ENCODE peak calls at places on chromosomes 13 and 19, in five cellular contexts. One of them, this sample, is unnamed.

GRCh38 chr19:29193116-29193515 is 19.8 kb downstream of the UQCRFS1 start:
- DNase-seq in astrocyte of the hippocampus: no peak
- DNase-seq in stomach: no peak
- DNase-seq in activated CD4-positive, CD25-positive, alpha-beta regulatory T cell treated with anti-CD3 and anti-CD28 coated beads, Interleukin-2, amount 50 U/mL, for 16 hours: no peak
- DNase-seq in dorsolateral prefrontal cortex: no peak
- DNase-seq in this sample: no peak

GRCh38 chr13:48500652-48501197 is 32.2 kb downstream of the RCBTB2 start:
- DNase-seq in astrocyte of the hippocampus: peak; percentile 59
- DNase-seq in stomach: no peak
- DNase-seq in dorsolateral prefrontal cortex: no peak
- DNase-seq in activated CD4-positive, CD25-positive, alpha-beta regulatory T cell treated with anti-CD3 and anti-CD28 coated beads, Interleukin-2, amount 50 U/mL, for 16 hours: no peak
- DNase-seq in this sample: no peak

GRCh38 chr19:39157275-39157996 is 31.9 kb downstream of the PAK4 start:
- DNase-seq in dorsolateral prefrontal cortex: no peak
- DNase-seq in astrocyte of the hippocampus: no peak
- DNase-seq in activated CD4-positive, CD25-positive, alpha-beta regulatory T cell treated with anti-CD3 and anti-CD28 coated beads, Interleukin-2, amount 50 U/mL, for 16 hours: no peak
- DNase-seq in stomach: no peak
- DNase-seq in this sample: no peak

GRCh38 chr13:92842145-92842544 is 384.5 kb upstream of the GPC6 start:
- DNase-seq in astrocyte of the hippocampus: peak; percentile 91
- DNase-seq in activated CD4-positive, CD25-positive, alpha-beta regulatory T cell treated with anti-CD3 and anti-CD28 coated beads, Interleukin-2, amount 50 U/mL, for 16 hours: no peak
- DNase-seq in stomach: no peak
- DNase-seq in dorsolateral prefrontal cortex: no peak
- DNase-seq in this sample: no peak

GRCh38 chr19:21765151-21765550 is 2.2 kb downstream of the ZNF100 start:
- DNase-seq in activated CD4-positive, CD25-positive, alpha-beta regulatory T cell treated with anti-CD3 and anti-CD28 coated beads, Interleukin-2, amount 50 U/mL, for 16 hours: no peak
- DNase-seq in astrocyte of the hippocampus: no peak
- DNase-seq in dorsolateral prefrontal cortex: no peak
- DNase-seq in stomach: no peak
- DNase-seq in this sample: no peak

GRCh38 chr19:56670961-56671612 is 470 bp downstream of the ZNF835 start:
- DNase-seq in dorsolateral prefrontal cortex: no peak
- DNase-seq in astrocyte of the hippocampus: no peak
- DNase-seq in activated CD4-positive, CD25-positive, alpha-beta regulatory T cell treated with anti-CD3 and anti-CD28 coated beads, Interleukin-2, amount 50 U/mL, for 16 hours: no peak
- DNase-seq in stomach: no peak
- DNase-seq in this sample: no peak

GRCh38 chr19:49932731-49933131 is 3.4 kb upstream of the NUP62 start:
- DNase-seq in activated CD4-positive, CD25-positive, alpha-beta regulatory T cell treated with anti-CD3 and anti-CD28 coated beads, Interleukin-2, amount 50 U/mL, for 16 hours: no peak
- DNase-seq in astrocyte of the hippocampus: no peak
- DNase-seq in dorsolateral prefrontal cortex: no peak
- DNase-seq in stomach: no peak
- DNase-seq in this sample: peak; percentile 37

GRCh38 chr13:23081246-23081645 is 99.5 kb upstream of the SGCG start:
- DNase-seq in dorsolateral prefrontal cortex: no peak
- DNase-seq in astrocyte of the hippocampus: no peak
- DNase-seq in stomach: no peak
- DNase-seq in activated CD4-positive, CD25-positive, alpha-beta regulatory T cell treated with anti-CD3 and anti-CD28 coated beads, Interleukin-2, amount 50 U/mL, for 16 hours: no peak
- DNase-seq in this sample: no peak

GRCh38 chr13:94928127-94928526 is 215.8 kb upstream of the SOX21 start:
- DNase-seq in stomach: no peak
- DNase-seq in activated CD4-positive, CD25-positive, alpha-beta regulatory T cell treated with anti-CD3 and anti-CD28 coated beads, Interleukin-2, amount 50 U/mL, for 16 hours: no peak
- DNase-seq in astrocyte of the hippocampus: no peak
- DNase-seq in dorsolateral prefrontal cortex: no peak
- DNase-seq in this sample: no peak

GRCh38 chr19:15640294-15640903 is at the start of gene CYP4F3:
- DNase-seq in activated CD4-positive, CD25-positive, alpha-beta regulatory T cell treated with anti-CD3 and anti-CD28 coated beads, Interleukin-2, amount 50 U/mL, for 16 hours: no peak
- DNase-seq in stomach: peak; percentile 91
- DNase-seq in astrocyte of the hippocampus: no peak
- DNase-seq in dorsolateral prefrontal cortex: peak; percentile 30
- DNase-seq in this sample: no peak

GRCh38 chr19:927044-927706 is 1.3 kb downstream of the ARID3A start:
- DNase-seq in dorsolateral prefrontal cortex: no peak
- DNase-seq in stomach: peak; percentile 55
- DNase-seq in activated CD4-positive, CD25-positive, alpha-beta regulatory T cell treated with anti-CD3 and anti-CD28 coated beads, Interleukin-2, amount 50 U/mL, for 16 hours: no peak
- DNase-seq in astrocyte of the hippocampus: no peak
- DNase-seq in this sample: no peak